ENCODE peak calls at places on chromosomes 1 and 21, in eight cellular contexts. Q is T-helper 1 cell, L is RWPE1, T is mesothelial cell of epicardium, F is esophagus muscularis mucosa, A is GM03348, V is fibroblast of the aortic adventitia, I is posterior vena cava. U is an unnamed sample.

GRCh38 chr1:29789221-29789909 is 553.0 kb downstream of the PTPRU start:
- DNase-seq in Q (no peak), L (peak), T (no peak), F (no peak), A (no peak), V (no peak), I (no peak), U (no peak)

GRCh38 chr21:45539046-45539795 is 3.0 kb downstream of the SLC19A1 start:
- DNase-seq in Q (no peak), L (no peak), T (no peak), F (no peak), A (no peak), V (no peak), I (peak), U (no peak)

GRCh38 chr1:3907031-3907534 is 7.0 kb upstream of the C1orf174 start:
- DNase-seq in Q (no peak), L (no peak), T (no peak), F (no peak), A (no peak), V (no peak), I (no peak), U (peak)

GRCh38 chr1:25647863-25648262 is 31.3 kb downstream of the MAN1C1 start:
- DNase-seq in Q (no peak), L (no peak), T (peak), F (peak), A (no peak), V (no peak), I (no peak), U (no peak)

GRCh38 chr1:2840036-2840809 is 38.7 kb upstream of the TTC34 start:
- DNase-seq in Q (peak), L (no peak), T (no peak), F (no peak), A (no peak), V (no peak), I (no peak), U (no peak)

GRCh38 chr1:184910005-184910404 is 64.3 kb downstream of the NIBAN1 start:
- DNase-seq in Q (no peak), L (no peak), T (no peak), F (no peak), A (no peak), V (no peak), I (no peak), U (no peak)

GRCh38 chr21:42674351-42674940 is 21.0 kb downstream of the PDE9A start:
- DNase-seq in Q (no peak), L (no peak), T (peak), F (peak), A (no peak), V (no peak), I (no peak), U (no peak)

GRCh38 chr1:10635385-10635896 is 160.7 kb downstream of the PEX14 start:
- DNase-seq in Q (no peak), L (peak), T (no peak), F (no peak), A (peak), V (peak), I (no peak), U (peak)

GRCh38 chr1:21896652-21897532 is 40.2 kb downstream of the HSPG2 start:
- DNase-seq in Q (no peak), L (no peak), T (no peak), F (peak), A (peak), V (peak), I (peak), U (no peak)

GRCh38 chr1:116574581-116575291 is 3.9 kb upstream of the CD58 start:
- DNase-seq in Q (peak), L (peak), T (peak), F (peak), A (peak), V (peak), I (no peak), U (peak)

GRCh38 chr1:111110197-111110899 is 29.5 kb downstream of the DRAM2 start:
- DNase-seq in Q (no peak), L (no peak), T (no peak), F (no peak), A (no peak), V (no peak), I (no peak), U (no peak)

U was measured in MG63.